ENCODE peak calls at places on chromosomes 5 and 9, in eight cellular contexts. V, P, N, F, S, W, Y and E are unnamed samples.

GRCh38 chr5:155406815-155407214 is 393.3 kb downstream of the KIF4B start:
- DNase-seq in V (no peak), P (no peak), N (no peak), F (no peak), S (peak), W (no peak), Y (no peak), E (peak)

GRCh38 chr9:35726876-35727438 is 5.0 kb downstream of the TLN1 start:
- DNase-seq in V (peak), P (no peak), N (no peak), F (no peak), S (no peak), W (peak), Y (no peak), E (peak)

GRCh38 chr5:169701910-169702451 is 64.9 kb downstream of the DOCK2 start:
- DNase-seq in V (peak), P (no peak), N (peak), F (no peak), S (no peak), W (no peak), Y (no peak), E (no peak)

GRCh38 chr9:27407966-27408365 is 111.0 kb upstream of the EQTN start:
- DNase-seq in V (no peak), P (no peak), N (peak), F (no peak), S (no peak), W (no peak), Y (no peak), E (no peak)

GRCh38 chr5:14868771-14869170 is 2.8 kb downstream of the ANKH start:
- DNase-seq in V (peak), P (no peak), N (no peak), F (no peak), S (no peak), W (no peak), Y (no peak), E (no peak)

GRCh38 chr9:122661416-122661815 is at the start of gene OR1L1:
- DNase-seq in V (no peak), P (no peak), N (no peak), F (no peak), S (no peak), W (no peak), Y (no peak), E (no peak)

GRCh38 chr5:179127136-179128040 is 67.2 kb downstream of the ZNF354C start:
- DNase-seq in V (no peak), P (no peak), N (no peak), F (no peak), S (no peak), W (no peak), Y (peak), E (no peak)

GRCh38 chr5:94908889-94909480 is 290.5 kb downstream of the SLF1 start:
- DNase-seq in V (peak), P (no peak), N (peak), F (no peak), S (peak), W (no peak), Y (no peak), E (peak)

GRCh38 chr5:41524174-41524573 is 13.8 kb upstream of the PLCXD3 start:
- DNase-seq in V (peak), P (no peak), N (no peak), F (no peak), S (no peak), W (no peak), Y (no peak), E (peak)

GRCh38 chr5:83895860-83896259 is 175.2 kb upstream of the HAPLN1 start:
- DNase-seq in V (no peak), P (no peak), N (no peak), F (no peak), S (no peak), W (no peak), Y (no peak), E (no peak)

GRCh38 chr9:22238809-22239684 is 207.6 kb upstream of the DMRTA1 start:
- DNase-seq in V (peak), P (no peak), N (peak), F (no peak), S (peak), W (no peak), Y (no peak), E (peak)

GRCh38 chr5:125126050-125126449 is 379.6 kb upstream of the ZNF608 start:
- DNase-seq in V (no peak), P (no peak), N (no peak), F (no peak), S (no peak), W (no peak), Y (no peak), E (no peak)

GRCh38 chr5:51398875-51399635 is 15.8 kb downstream of the ISL1 start:
- DNase-seq in V (no peak), P (no peak), N (no peak), F (no peak), S (no peak), W (no peak), Y (no peak), E (no peak)

GRCh38 chr5:150484964-150485769 is 22.8 kb upstream of the NDST1 start:
- DNase-seq in V (no peak), P (no peak), N (no peak), F (no peak), S (no peak), W (no peak), Y (no peak), E (no peak)